ENCODE peak calls at places on chromosome 1, in five cellular contexts. R is endothelial cell of umbilical vein, Z is BE2C, T is endothelial cell, K is NB4. X is an unnamed sample.

GRCh38 chr1:41516168-41516961 is 31.9 kb upstream of the EDN2 start:
- DNase-seq in R (peak), Z (peak), T (peak), K (peak), X (peak)

GRCh38 chr1:243930822-243931671 is 81.0 kb upstream of the AKT3 start:
- DNase-seq in R (no peak), Z (no peak), T (no peak), K (no peak), X (no peak)

GRCh38 chr1:89987170-89987819 is 7.6 kb upstream of the ZNF326 start:
- DNase-seq in R (peak), Z (peak), T (peak), K (peak), X (peak)

GRCh38 chr1:156422602-156423091 is 53.6 kb downstream of the RHBG start:
- DNase-seq in R (no peak), Z (no peak), T (no peak), K (no peak), X (no peak)

GRCh38 chr1:115890618-115891017 is 49.7 kb upstream of the NHLH2 start:
- DNase-seq in R (no peak), Z (no peak), T (no peak), K (no peak), X (no peak)

GRCh38 chr1:6884652-6885153 is 99.4 kb downstream of the CAMTA1 start:
- DNase-seq in R (no peak), Z (no peak), T (no peak), K (no peak), X (no peak)

GRCh38 chr1:110485725-110486124 is 33.2 kb downstream of the KCNA10 start:
- DNase-seq in R (no peak), Z (no peak), T (no peak), K (no peak), X (no peak)

GRCh38 chr1:178724386-178724733 is 684 bp upstream of the RALGPS2 start:
- DNase-seq in R (peak), Z (no peak), T (no peak), K (peak), X (no peak)

GRCh38 chr1:218171302-218171893 is 113.7 kb upstream of the RRP15 start:
- DNase-seq in R (peak), Z (no peak), T (no peak), K (peak), X (no peak)

GRCh38 chr1:181173761-181174371 is 85.4 kb downstream of the IER5 start:
- DNase-seq in R (no peak), Z (no peak), T (no peak), K (no peak), X (no peak)

GRCh38 chr1:16041200-16041599 is 2.4 kb upstream of the CLCNKB start:
- DNase-seq in R (no peak), Z (no peak), T (no peak), K (no peak), X (no peak)

GRCh38 chr1:16043950-16044349 is 368 bp downstream of the CLCNKB start:
- DNase-seq in R (no peak), Z (no peak), T (no peak), K (no peak), X (no peak)

GRCh38 chr1:16038620-16038912 is 5.0 kb upstream of the CLCNKB start:
- DNase-seq in R (no peak), Z (no peak), T (no peak), K (no peak), X (no peak)

GRCh38 chr1:16043521-16043920 is at the start of gene CLCNKB:
- DNase-seq in R (no peak), Z (no peak), T (no peak), K (no peak), X (peak)

DNA sequence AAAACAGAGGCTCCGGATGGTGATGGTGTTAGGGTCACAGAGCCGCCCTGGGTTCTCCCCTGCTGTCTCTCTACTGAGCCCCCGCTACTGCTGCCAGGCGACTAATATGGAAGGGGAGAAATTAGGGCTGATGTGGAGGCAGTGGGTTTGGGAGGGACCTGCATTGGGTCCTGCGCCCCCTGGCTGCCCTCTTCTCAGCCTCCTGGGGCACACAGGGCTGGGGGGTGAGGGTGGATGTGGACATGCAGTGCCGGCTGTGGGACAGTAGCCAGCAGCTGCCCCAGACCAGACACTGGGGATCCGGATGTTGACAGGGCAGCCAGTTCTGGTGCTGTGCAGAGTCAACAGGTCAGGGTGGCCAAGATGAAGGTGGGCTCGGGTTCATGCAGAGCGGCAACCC is 1.5 kb upstream of the CLCNKB start:
- DNase-seq in R (no peak), Z (no peak), T (no peak), K (no peak), X (no peak)
- TF ChIP-seq CTCF in R (no peak), Z (no peak), T (no peak), K (no peak), X (no peak)

GRCh38 chr1:149962736-149963135 is 26.1 kb upstream of the MTMR11 start:
- DNase-seq in R (no peak), Z (no peak), T (no peak), K (no peak), X (no peak)

GRCh38 chr1:149962039-149962647 is 25.5 kb upstream of the MTMR11 start:
- DNase-seq in R (peak), Z (peak), T (peak), K (peak), X (peak)

GRCh38 chr1:149966405-149966804 is 29.7 kb upstream of the MTMR11 start:
- DNase-seq in R (no peak), Z (no peak), T (no peak), K (no peak), X (no peak)

GRCh38 chr1:149965440-149965839 is 28.8 kb upstream of the MTMR11 start:
- DNase-seq in R (no peak), Z (no peak), T (no peak), K (no peak), X (no peak)

GRCh38 chr1:149963358-149963757 is 26.7 kb upstream of the MTMR11 start:
- DNase-seq in R (no peak), Z (no peak), T (no peak), K (no peak), X (no peak)
- TF ChIP-seq CTCF in R (no peak), Z (no peak), T (no peak), K (no peak), X (no peak)

GRCh38 chr1:39394059-39394458 is 97.4 kb upstream of the BMP8A start:
- DNase-seq in R (no peak), Z (no peak), T (no peak), K (no peak), X (no peak)
- TF ChIP-seq CTCF in R (no peak), Z (no peak), T (no peak), K (no peak), X (no peak)

DNA sequence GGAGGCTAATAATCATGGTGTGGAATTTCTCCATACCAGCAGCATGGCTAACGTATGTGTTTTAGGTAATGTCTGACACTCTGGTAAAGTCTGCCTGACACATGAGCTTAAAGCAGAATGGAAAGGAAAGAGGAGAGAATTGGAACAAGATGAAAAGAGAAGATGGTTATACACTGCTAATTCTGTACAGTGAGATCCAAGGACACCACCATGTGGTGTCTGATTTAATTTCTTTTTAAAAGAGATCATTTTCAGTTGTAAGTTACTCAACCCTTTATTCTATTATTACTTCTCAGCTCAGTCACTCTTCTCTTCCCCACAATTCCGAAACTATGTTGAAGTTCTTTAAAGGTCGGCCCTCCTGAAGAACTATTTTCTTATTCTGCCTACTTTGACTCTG is 15.6 kb downstream of the PRKAB2 start:
- DNase-seq in R (no peak), Z (no peak), T (no peak), K (no peak), X (no peak)
- TF ChIP-seq CTCF in R (no peak), Z (no peak), T (no peak), K (no peak), X (no peak)

DNA sequence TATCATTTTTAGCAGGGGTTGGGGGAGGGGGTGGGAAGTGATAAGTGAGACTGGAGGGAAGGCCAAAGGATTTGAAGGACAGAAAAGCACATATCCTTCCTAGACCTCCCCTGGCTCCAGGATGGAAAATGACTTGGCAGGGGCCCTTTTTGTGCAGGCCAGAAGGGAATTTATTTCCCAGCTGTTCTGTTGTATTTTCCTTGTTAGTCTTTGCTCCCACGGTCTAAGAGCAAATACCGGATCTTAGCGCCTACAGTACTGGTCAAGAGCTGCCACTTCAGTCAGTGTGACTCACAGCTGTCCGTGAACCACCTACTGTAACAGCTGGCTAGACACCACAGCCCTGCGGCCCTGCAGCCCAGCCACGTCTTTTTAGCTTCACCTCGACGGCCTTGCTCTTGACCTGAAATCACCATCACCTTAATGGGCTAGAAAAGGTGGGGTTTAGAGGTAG is 51.0 kb upstream of the ERRFI1 start:
- DNase-seq in R (peak), Z (no peak), T (no peak), K (peak), X (peak)
- TF ChIP-seq CTCF in R (no peak), Z (no peak), T (no peak), K (no peak), X (no peak)

X was measured in transverse colon.